ENCODE peak calls at places on chromosomes 16 and 17, in four cellular contexts. X is gastrocnemius medialis; L is KBM-7; B is CD4-positive, alpha-beta memory T cell. T is an unnamed sample.

GRCh38 chr16:25011891-25012499 is 3.2 kb downstream of the ARHGAP17 start:
- DNase-seq in X (no peak), L (no peak), B (no peak), T (no peak)

GRCh38 chr16:12959072-12959471 is 57.7 kb downstream of the SHISA9 start:
- DNase-seq in L (no peak), X (no peak), B (no peak), T (no peak)

GRCh38 chr16:2744711-2745110 is 7.7 kb upstream of the SRRM2 start:
- DNase-seq in X (no peak), B (no peak), L (no peak), T (no peak)

GRCh38 chr16:83939266-83939856 is 13.7 kb upstream of the OSGIN1 start:
- DNase-seq in X (no peak), L (peak), B (no peak), T (no peak)

GRCh38 chr16:88924834-88925539 is 52.0 kb downstream of the CBFA2T3 start:
- DNase-seq in X (peak), L (peak), B (no peak), T (no peak)

GRCh38 chr16:85464342-85465305 is 148.5 kb upstream of the GSE1 start:
- DNase-seq in X (no peak), L (no peak), B (no peak), T (no peak)

GRCh38 chr16:47258874-47259461 is 115.2 kb upstream of the NETO2 start:
- DNase-seq in L (peak), B (no peak), X (no peak), T (no peak)

GRCh38 chr17:28834420-28834819 is 8.2 kb downstream of the FAM222B start:
- DNase-seq in X (no peak), B (no peak), L (no peak), T (no peak)

GRCh38 chr17:20282526-20283308 is 184.6 kb downstream of the LGALS9B start:
- DNase-seq in X (no peak), L (no peak), B (no peak), T (no peak)

GRCh38 chr16:69535123-69536050 is 30.4 kb upstream of the NFAT5 start:
- DNase-seq in B (no peak), L (no peak), X (no peak), T (no peak)

GRCh38 chr17:38702166-38702899 is 2.7 kb upstream of the MLLT6 start:
- DNase-seq in L (peak), X (peak), B (peak), T (peak)

GRCh38 chr16:3654249-3654991 is at the start of gene DNASE1:
- DNase-seq in B (peak), L (peak), X (peak), T (peak)

GRCh38 chr16:27421961-27422740 is 20.2 kb downstream of the IL21R start:
- DNase-seq in L (no peak), X (no peak), B (no peak), T (no peak)

GRCh38 chr17:42891539-42892152 is 9.0 kb upstream of the G6PC1 start:
- DNase-seq in X (peak), B (no peak), L (no peak), T (no peak)

GRCh38 chr16:79390481-79391051 is 210.0 kb downstream of the MAF start:
- DNase-seq in B (no peak), X (no peak), L (no peak), T (no peak)

GRCh38 chr17:30929081-30929633 is 7.4 kb downstream of the ADAP2 start:
- DNase-seq in L (no peak), B (no peak), X (no peak), T (no peak)

GRCh38 chr16:56327071-56327928 is 98.0 kb downstream of the AMFR start:
- DNase-seq in B (no peak), X (no peak), L (no peak), T (no peak)

GRCh38 chr17:69967910-69968411 is 107.1 kb upstream of the KCNJ16 start:
- DNase-seq in X (no peak), B (no peak), L (no peak), T (no peak)

GRCh38 chr16:8713635-8714097 is 39.2 kb downstream of the ABAT start:
- DNase-seq in X (no peak), L (no peak), B (no peak), T (no peak)

T was measured in neural crest cell.